ENCODE peak calls at places on chromosomes 4 and X, in eight cellular contexts. H is HepG2; I is CD8-positive, alpha-beta memory T cell; S is epithelial cell of esophagus; V is A673; F is uterus; Y is DND-41; Z is fibroblast of lung. D is an unnamed sample.

GRCh38 chr4:54658321-54659093 is 750 bp downstream of the KIT start:
- DNase-seq in H (peak; percentile 14), I (peak; percentile 13), S (peak; percentile 12), V (peak; percentile 66), F (peak; percentile 35), Y (no peak), Z (peak; percentile 41), D (no peak)

GRCh38 chr4:145723336-145723735 is 43.4 kb downstream of the C4orf51 start:
- DNase-seq in H (no peak), I (no peak), S (peak; percentile 87), V (no peak), F (no peak), Y (no peak), Z (no peak), D (no peak)

GRCh38 chrX:9569875-9570274 is 105.0 kb downstream of the TBL1X start:
- DNase-seq in H (no peak), I (no peak), S (no peak), V (no peak), F (no peak), Y (peak; percentile 38), Z (peak; percentile 87), D (no peak)

GRCh38 chr4:1693131-1693896 is 9.2 kb upstream of the FAM53A start:
- DNase-seq in H (peak; percentile 75), I (peak; percentile 74), S (peak; percentile 89), V (peak; percentile 86), F (peak; percentile 55), Y (peak; percentile 75), Z (peak; percentile 67), D (peak; percentile 55)

GRCh38 chrX:3046253-3046909 is 5.1 kb downstream of the ARSF start:
- DNase-seq in H (no peak), I (no peak), S (no peak), V (no peak), F (no peak), Y (peak; percentile 9), Z (no peak), D (no peak)

GRCh38 chr4:184897807-184898388 is 72.1 kb upstream of the ACSL1 start:
- DNase-seq in H (no peak), I (no peak), S (no peak), V (peak; percentile 74), F (no peak), Y (no peak), Z (no peak), D (no peak)

GRCh38 chr4:111849726-111850284 is 295.4 kb upstream of the FAM241A start:
- DNase-seq in H (no peak), I (no peak), S (peak; percentile 54), V (no peak), F (no peak), Y (no peak), Z (no peak), D (no peak)

GRCh38 chrX:150049647-150050046 is 111.4 kb upstream of the EOLA2 start:
- DNase-seq in H (no peak), I (no peak), S (no peak), V (no peak), F (no peak), Y (no peak), Z (no peak), D (no peak)

GRCh38 chrX:153032397-153033118 is 23.7 kb upstream of the PNMA3 start:
- DNase-seq in H (peak; percentile 21), I (peak; percentile 39), S (peak; percentile 14), V (peak; percentile 60), F (peak; percentile 74), Y (peak; percentile 5), Z (peak; percentile 24), D (no peak)

GRCh38 chrX:44227981-44228380 is 115.5 kb downstream of the EFHC2 start:
- DNase-seq in H (no peak), I (no peak), S (no peak), V (no peak), F (no peak), Y (no peak), Z (no peak), D (no peak)

GRCh38 chr4:64272432-64272831 is 136.8 kb downstream of the TECRL start:
- DNase-seq in H (no peak), I (no peak), S (no peak), V (no peak), F (no peak), Y (no peak), Z (no peak), D (no peak)

GRCh38 chrX:74535211-74535621 is 79.2 kb downstream of the RLIM start:
- DNase-seq in H (peak; percentile 16), I (no peak), S (peak; percentile 36), V (peak; percentile 88), F (no peak), Y (no peak), Z (peak; percentile 63), D (peak; percentile 40)

DNA sequence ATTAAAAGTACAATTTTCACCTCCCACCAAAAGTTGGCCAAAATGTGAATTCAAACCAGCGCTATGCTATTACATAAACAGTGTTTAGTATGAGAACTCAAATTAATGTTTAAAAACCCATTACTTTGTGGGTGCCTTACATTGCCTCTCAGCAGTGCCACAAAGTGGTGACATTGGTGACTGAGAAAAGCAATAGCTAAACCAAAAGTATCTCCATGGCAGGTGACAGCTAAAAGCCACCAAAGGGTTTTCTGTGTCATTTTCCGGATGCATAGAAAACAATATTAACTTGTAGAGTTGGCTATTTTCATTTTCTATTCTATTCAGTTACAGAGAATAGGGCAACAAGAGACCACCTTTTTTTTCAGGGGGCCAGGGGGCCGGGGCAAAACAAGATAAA is 261.2 kb downstream of the MAPK10 start:
- DNase-seq in H (no peak), I (no peak), S (no peak), V (no peak), F (no peak), Y (no peak), Z (no peak), D (no peak)
- H3K4me3 ChIP-seq in H (no peak overlapping the region), I (no peak overlapping the region), S (no peak overlapping the region), V (no peak overlapping the region), F (no peak overlapping the region), Y (no peak overlapping the region), Z (no peak overlapping the region), D (no peak overlapping the region)

GRCh38 chr4:22486276-22486675 is 29.6 kb downstream of the ADGRA3 start:
- DNase-seq in H (no peak), I (no peak), S (no peak), V (no peak), F (no peak), Y (no peak), Z (peak; percentile 73), D (no peak)

GRCh38 chr4:22480928-22481327 is 34.9 kb downstream of the ADGRA3 start:
- DNase-seq in H (no peak), I (no peak), S (no peak), V (no peak), F (no peak), Y (no peak), Z (no peak), D (no peak)

GRCh38 chr4:22485751-22486150 is 30.1 kb downstream of the ADGRA3 start:
- DNase-seq in H (no peak), I (no peak), S (peak; percentile 57), V (peak; percentile 37), F (no peak), Y (no peak), Z (peak; percentile 90), D (peak; percentile 41)

GRCh38 chr4:22483551-22483981 is 32.3 kb downstream of the ADGRA3 start:
- DNase-seq in H (no peak), I (no peak), S (peak; percentile 95), V (peak; percentile 55), F (no peak), Y (no peak), Z (peak; percentile 93), D (no peak)

DNA sequence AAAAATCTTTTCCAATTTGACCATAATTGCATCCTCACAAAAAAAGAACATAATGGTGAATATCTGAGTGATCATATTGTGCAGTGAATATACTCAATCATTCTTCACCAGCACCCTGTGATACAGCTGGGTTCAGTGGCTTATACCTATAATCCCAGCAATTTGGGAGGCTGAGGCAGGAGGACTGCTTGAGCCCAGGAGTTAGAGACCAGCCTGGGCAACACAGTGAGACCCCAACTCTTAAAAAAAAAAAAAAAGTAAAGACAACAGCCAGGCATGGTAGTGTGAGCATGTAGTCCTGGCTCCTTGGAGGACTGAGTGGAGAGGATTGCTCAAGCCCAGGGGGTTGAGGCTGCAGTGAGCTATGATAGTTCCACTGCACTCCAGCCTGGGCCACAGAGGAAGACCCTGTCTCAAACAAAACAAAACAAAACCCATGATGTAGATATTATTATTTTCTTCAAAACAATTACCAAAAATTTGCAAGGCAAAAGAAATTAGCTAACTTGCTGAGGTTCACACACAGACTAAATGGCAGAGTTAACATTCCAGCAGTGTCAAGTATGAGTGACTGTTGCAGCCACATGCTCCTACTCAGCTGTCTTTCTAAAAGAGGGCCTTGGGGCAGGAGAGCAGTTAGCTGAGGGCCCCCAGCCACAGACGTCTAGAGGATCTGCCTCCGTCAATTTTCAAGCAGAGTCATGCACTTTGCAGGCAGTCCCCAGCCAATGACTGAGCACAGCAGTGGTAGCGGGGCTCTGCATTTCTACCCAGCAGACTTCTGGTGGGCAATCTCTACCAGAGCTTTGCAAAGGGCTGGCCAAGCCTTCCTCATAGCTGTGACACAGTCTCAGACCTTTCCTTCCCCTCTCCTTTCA is 33.4 kb downstream of the ADGRA3 start:
- DNase-seq in H (no peak), I (no peak), S (no peak), V (no peak), F (no peak), Y (no peak), Z (peak; percentile 40), D (no peak)
- H3K4me3 ChIP-seq in H (no peak overlapping the region), I (no peak overlapping the region), S (no peak overlapping the region), V (no peak overlapping the region), F (no peak overlapping the region), Y (no peak overlapping the region), Z (no peak overlapping the region), D (no peak overlapping the region)

GRCh38 chrX:68413254-68413653 is 20.0 kb downstream of the OPHN1 start:
- DNase-seq in H (no peak), I (no peak), S (no peak), V (no peak), F (no peak), Y (no peak), Z (no peak), D (no peak)

GRCh38 chrX:68403522-68403921 is 29.8 kb downstream of the OPHN1 start:
- DNase-seq in H (no peak), I (no peak), S (no peak), V (no peak), F (no peak), Y (no peak), Z (no peak), D (no peak)

GRCh38 chrX:68411729-68412128 is 21.6 kb downstream of the OPHN1 start:
- DNase-seq in H (no peak), I (no peak), S (peak; percentile 39), V (no peak), F (no peak), Y (no peak), Z (no peak), D (no peak)

DNA sequence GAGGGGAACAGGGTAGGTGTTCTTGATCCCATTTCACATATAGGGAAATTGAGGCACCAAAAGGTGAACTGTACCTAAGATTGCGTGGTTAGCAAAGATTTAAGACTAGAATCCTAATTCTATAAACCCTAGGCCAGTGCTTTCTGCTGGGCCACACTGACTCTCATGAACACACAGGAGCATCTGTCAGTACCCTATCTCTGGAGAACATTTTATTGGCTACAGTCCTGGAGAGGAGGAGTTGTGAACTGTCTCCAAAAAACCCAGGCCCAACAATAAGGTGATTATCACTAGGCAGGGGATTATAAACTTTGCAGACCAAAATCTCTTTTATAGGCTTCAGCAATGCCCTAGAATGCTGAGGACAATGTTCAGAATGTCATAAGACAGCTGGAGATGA is 24.1 kb downstream of the OPHN1 start:
- DNase-seq in H (no peak), I (no peak), S (no peak), V (no peak), F (no peak), Y (no peak), Z (no peak), D (no peak)
- H3K4me3 ChIP-seq in H (no peak overlapping the region), I (no peak overlapping the region), S (no peak overlapping the region), V (no peak overlapping the region), F (no peak overlapping the region), Y (no peak overlapping the region), Z (no peak overlapping the region), D (no peak overlapping the region)

GRCh38 chr4:187814737-187815465 is 180.7 kb upstream of the ZFP42 start:
- DNase-seq in H (no peak), I (no peak), S (peak; percentile 60), V (no peak), F (peak; percentile 21), Y (no peak), Z (peak; percentile 4), D (no peak)
- H3K4me3 ChIP-seq in H (no peak overlapping the region), I (no peak overlapping the region), S (peak overlapping the region; percentile 47), V (no peak overlapping the region), F (no peak overlapping the region), Y (no peak overlapping the region), Z (peak overlapping the region; percentile 34), D (no peak overlapping the region)